ENCODE peak calls at places on chromosomes 11 and 22, in seven cellular contexts. Q is CD8-positive, alpha-beta T cell; Y is Peyer's patch; V is WTC11; G is CD4-positive, alpha-beta T cell; N is right atrium auricular region; H is astrocyte of the spinal cord. E is an unnamed sample.

GRCh38 chr22:30552719-30553118 is 6.2 kb upstream of the SEC14L6 start:
- DNase-seq in Q (no peak), Y (no peak), V (no peak), G (no peak), N (no peak), H (no peak), E (no peak)

GRCh38 chr22:43182118-43182517 is 4.8 kb downstream of the TTLL12 start:
- DNase-seq in Q (no peak), Y (no peak), V (no peak), G (no peak), N (no peak), H (no peak), E (no peak)

GRCh38 chr11:64753380-64754123 is 6.2 kb downstream of the PYGM start:
- DNase-seq in Q (no peak), Y (no peak), V (peak; percentile 63), G (no peak), N (no peak), H (no peak), E (no peak)

GRCh38 chr11:104275992-104276391 is 112.0 kb upstream of the PDGFD start:
- DNase-seq in Q (no peak), Y (no peak), V (no peak), G (no peak), N (no peak), H (no peak), E (no peak)

GRCh38 chr11:43788394-43788793 is 92.2 kb upstream of the ALKBH3 start:
- DNase-seq in Q (no peak), Y (peak; percentile 56), V (no peak), G (no peak), N (no peak), H (no peak), E (no peak)

GRCh38 chr22:28229566-28230483 is 310.8 kb upstream of the PITPNB start:
- DNase-seq in Q (no peak), Y (no peak), V (no peak), G (no peak), N (no peak), H (peak; percentile 59), E (no peak)

GRCh38 chr11:100151944-100152343 is 535.1 kb upstream of the ARHGAP42 start:
- DNase-seq in Q (no peak), Y (no peak), V (no peak), G (no peak), N (no peak), H (peak; percentile 40), E (no peak)

GRCh38 chr22:41983516-41983915 is 14.3 kb downstream of the SEPTIN3 start:
- DNase-seq in Q (no peak), Y (no peak), V (no peak), G (no peak), N (no peak), H (no peak), E (no peak)

GRCh38 chr11:33062137-33062536 is 22.8 kb downstream of the TCP11L1 start:
- DNase-seq in Q (no peak), Y (no peak), V (no peak), G (no peak), N (no peak), H (no peak), E (no peak)

GRCh38 chr11:111327908-111328624 is 29.7 kb downstream of the POU2AF3 start:
- DNase-seq in Q (no peak), Y (no peak), V (no peak), G (no peak), N (no peak), H (no peak), E (no peak)

GRCh38 chr11:66407651-66408050 is 13.2 kb upstream of the NPAS4 start:
- DNase-seq in Q (no peak), Y (no peak), V (no peak), G (no peak), N (no peak), H (no peak), E (no peak)

GRCh38 chr22:41862160-41862529 is 29.2 kb downstream of the SREBF2 start:
- DNase-seq in Q (peak; percentile 26), Y (peak; percentile 76), V (no peak), G (peak; percentile 37), N (no peak), H (peak; percentile 13), E (no peak)

GRCh38 chr22:29512031-29512430 is 32.0 kb downstream of the NEFH start:
- DNase-seq in Q (no peak), Y (no peak), V (no peak), G (no peak), N (no peak), H (no peak), E (no peak)

GRCh38 chr11:106482920-106483761 is 405.7 kb downstream of the AASDHPPT start:
- DNase-seq in Q (no peak), Y (no peak), V (no peak), G (no peak), N (no peak), H (peak; percentile 85), E (no peak)

GRCh38 chr11:74366576-74366975 is 31.7 kb downstream of the PGM2L1 start:
- DNase-seq in Q (no peak), Y (no peak), V (no peak), G (no peak), N (no peak), H (peak; percentile 55), E (no peak)

GRCh38 chr11:36371590-36371989 is 75.5 kb downstream of the PRR5L start:
- DNase-seq in Q (no peak), Y (no peak), V (no peak), G (no peak), N (no peak), H (no peak), E (no peak)

GRCh38 chr11:35006389-35007128 is 90.1 kb downstream of the PDHX start:
- DNase-seq in Q (no peak), Y (no peak), V (no peak), G (no peak), N (no peak), H (peak; percentile 40), E (no peak)

GRCh38 chr11:106288057-106288456 is 210.6 kb downstream of the AASDHPPT start:
- DNase-seq in Q (no peak), Y (no peak), V (no peak), G (no peak), N (no peak), H (no peak), E (no peak)

GRCh38 chr11:118142809-118143208 is 9.8 kb downstream of the SCN4B start:
- DNase-seq in Q (no peak), Y (peak; percentile 60), V (no peak), G (no peak), N (no peak), H (no peak), E (no peak)

GRCh38 chr11:102794382-102794781 is 3.6 kb downstream of the MMP1 start:
- DNase-seq in Q (no peak), Y (no peak), V (peak; percentile 59), G (no peak), N (no peak), H (peak; percentile 10), E (no peak)
- TF ChIP-seq CTCF in Q (no peak), Y (no peak), V (peak; percentile 70), G (peak; percentile 16), N (peak; percentile 18), H (peak; percentile 55), E (peak; percentile 45)

DNA sequence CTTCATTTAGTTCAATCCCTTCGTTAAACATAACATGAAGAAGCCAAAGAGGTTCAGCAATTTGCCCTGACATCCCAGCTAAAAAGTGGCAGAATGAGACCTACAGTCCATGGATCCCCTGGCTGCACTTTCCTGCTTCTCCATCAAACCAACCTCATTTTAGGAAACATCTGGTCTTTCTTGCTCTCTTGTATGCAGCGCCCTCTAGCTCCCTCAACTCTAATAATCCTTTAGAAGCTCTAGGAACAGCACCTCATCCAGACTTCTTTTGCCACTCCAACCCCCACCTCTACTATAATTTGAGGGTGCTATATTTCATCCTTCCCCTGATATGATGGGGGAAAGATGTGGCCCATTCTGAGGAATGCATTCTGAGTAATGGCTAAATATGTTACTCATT is 7.4 kb downstream of the CNTF start:
- DNase-seq in Q (no peak), Y (peak; percentile 58), V (no peak), G (no peak), N (no peak), H (peak; percentile 57), E (no peak)
- TF ChIP-seq CTCF in Q (peak; percentile 53), Y (peak; percentile 53), V (no peak), G (peak; percentile 54), N (peak; percentile 68), H (peak; percentile 70), E (peak; percentile 52)

DNA sequence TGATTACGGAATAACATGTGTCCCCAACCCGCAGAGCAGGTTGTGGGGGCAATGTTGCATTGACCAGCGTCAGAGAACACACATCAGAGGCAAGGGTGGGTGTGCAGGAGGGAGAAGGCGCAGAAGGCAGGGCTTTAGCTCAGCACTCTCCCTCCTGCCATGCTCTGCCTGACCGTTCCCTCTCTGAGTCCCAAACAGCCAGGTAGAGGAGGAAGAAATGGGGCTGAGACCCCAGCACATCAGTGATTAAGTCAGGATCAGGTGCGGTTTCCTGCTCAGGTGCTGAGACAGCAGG is 425 bp upstream of the MYO7A start:
- DNase-seq in Q (no peak), Y (no peak), V (no peak), G (no peak), N (no peak), H (no peak), E (no peak)
- TF ChIP-seq CTCF in Q (no peak), Y (no peak), V (no peak), G (no peak), N (no peak), H (no peak), E (no peak)

GRCh38 chr11:71453911-71454304 is 905 bp downstream of the NADSYN1 start:
- DNase-seq in Q (no peak), Y (no peak), V (no peak), G (no peak), N (no peak), H (no peak), E (no peak)

GRCh38 chr11:71452354-71453020 is 516 bp upstream of the NADSYN1 start:
- DNase-seq in Q (peak; percentile 54), Y (peak; percentile 86), V (peak; percentile 48), G (peak; percentile 56), N (peak; percentile 73), H (peak; percentile 24), E (no peak)

GRCh38 chr11:71456294-71456693 is 3.3 kb downstream of the NADSYN1 start:
- DNase-seq in Q (no peak), Y (no peak), V (no peak), G (no peak), N (no peak), H (no peak), E (no peak)

GRCh38 chr11:71453021-71453910 is at the start of gene NADSYN1:
- DNase-seq in Q (peak; percentile 91), Y (peak; percentile 99), V (peak; percentile 98), G (peak; percentile 93), N (peak; percentile 95), H (peak; percentile 92), E (peak; percentile 98)

DNA sequence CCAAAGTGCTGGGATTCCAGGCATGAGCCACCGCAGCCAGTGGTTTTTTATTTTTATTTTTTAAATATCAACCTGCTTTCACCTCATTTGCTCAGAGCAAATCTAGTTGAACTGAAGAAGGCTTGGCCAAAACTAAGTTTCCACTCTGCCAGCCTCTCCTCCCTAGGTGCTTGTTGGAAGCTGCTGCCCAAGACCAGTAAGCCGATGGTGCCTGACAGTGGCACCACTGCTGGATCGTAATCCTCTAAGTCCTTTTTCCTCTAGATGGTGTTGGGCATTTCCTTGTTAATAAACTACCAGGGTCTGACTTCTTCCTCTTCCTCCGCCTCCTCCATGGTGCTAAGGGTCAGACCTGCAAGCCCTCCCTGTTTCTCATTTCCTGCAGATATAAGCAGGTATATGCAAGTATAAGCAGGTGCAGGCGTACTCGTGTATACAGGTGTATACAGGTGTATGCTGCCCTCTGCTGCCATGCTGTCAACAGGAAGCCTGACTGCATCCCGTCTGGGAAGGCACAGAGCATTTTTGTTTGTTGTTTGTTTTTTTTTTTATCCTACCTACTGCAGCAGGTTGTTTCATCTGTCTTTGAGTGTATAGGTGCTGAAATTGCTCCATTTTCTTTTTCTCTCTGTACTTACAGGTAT is 1.6 kb downstream of the NADSYN1 start:
- DNase-seq in Q (no peak), Y (peak; percentile 78), V (no peak), G (peak; percentile 23), N (no peak), H (no peak), E (no peak)
- TF ChIP-seq CTCF in Q (peak; percentile 53), Y (peak; percentile 27), V (no peak), G (peak; percentile 60), N (no peak), H (no peak), E (no peak)